ENCODE peak calls at places on chromosomes 12 and 14, in six cellular contexts. L is A549; G is neural crest cell; C is AG04450; Z is activated CD8-positive, alpha-beta T cell treated with anti-CD3 and anti-CD28 coated beads for 36 hours; Y is CD8-positive, alpha-beta T cell. B is an unnamed sample.
A peak's percentile ranks its signal among the peaks of the same experiment; 100 is the strongest.

GRCh38 chr12:89525824-89526770 is at the start of gene POC1B:
- DNase-seq in L (peak; percentile 85), G (peak; percentile 69), C (no peak), Z (peak; percentile 83), Y (peak; percentile 47), B (peak; percentile 45)

GRCh38 chr14:52558688-52559087 is 6.1 kb downstream of the GPR137C start:
- DNase-seq in L (no peak), G (no peak), C (no peak), Z (no peak), Y (no peak), B (no peak)

GRCh38 chr14:99158150-99158549 is 113.8 kb downstream of the BCL11B start:
- DNase-seq in L (peak; percentile 6), G (no peak), C (no peak), Z (no peak), Y (no peak), B (no peak)

GRCh38 chr12:83018063-83018462 is 331.4 kb downstream of the TMTC2 start:
- DNase-seq in L (no peak), G (no peak), C (no peak), Z (no peak), Y (no peak), B (no peak)

GRCh38 chr12:117547209-117547608 is 185.8 kb upstream of the NOS1 start:
- DNase-seq in L (no peak), G (no peak), C (no peak), Z (no peak), Y (no peak), B (no peak)

GRCh38 chr14:87041290-87042020 is 951.5 kb downstream of the GALC start:
- DNase-seq in L (no peak), G (no peak), C (no peak), Z (no peak), Y (no peak), B (no peak)

GRCh38 chr14:86311151-86311550 is 781.2 kb downstream of the FLRT2 start:
- DNase-seq in L (no peak), G (no peak), C (no peak), Z (no peak), Y (no peak), B (no peak)

GRCh38 chr14:22448035-22448904 is 140.8 kb downstream of the DAD1 start:
- DNase-seq in L (no peak), G (no peak), C (no peak), Z (no peak), Y (no peak), B (no peak)

GRCh38 chr12:1929241-1929984 is 11.0 kb upstream of the CACNA2D4 start:
- DNase-seq in L (no peak), G (no peak), C (no peak), Z (no peak), Y (no peak), B (no peak)

GRCh38 chr12:26158078-26158764 is 33.4 kb upstream of the BHLHE41 start:
- DNase-seq in L (peak; percentile 19), G (no peak), C (no peak), Z (no peak), Y (no peak), B (no peak)

GRCh38 chr12:65720136-65720535 is 104.1 kb upstream of the HMGA2 start:
- DNase-seq in L (no peak), G (no peak), C (no peak), Z (no peak), Y (no peak), B (no peak)

GRCh38 chr12:904010-904414 is 45.5 kb downstream of the RAD52 start:
- DNase-seq in L (no peak), G (no peak), C (no peak), Z (no peak), Y (no peak), B (no peak)

GRCh38 chr12:50785406-50785805 is 21.5 kb downstream of the ATF1 start:
- DNase-seq in L (no peak), G (no peak), C (no peak), Z (no peak), Y (no peak), B (no peak)

GRCh38 chr12:12614342-12614741 is 2.7 kb downstream of the CREBL2 start:
- DNase-seq in L (no peak), G (no peak), C (no peak), Z (no peak), Y (no peak), B (no peak)

GRCh38 chr12:3896851-3897351 is 23.7 kb upstream of the PARP11 start:
- DNase-seq in L (no peak), G (no peak), C (no peak), Z (peak; percentile 7), Y (no peak), B (no peak)

GRCh38 chr14:75982724-75983358 is 1.0 kb upstream of the TGFB3 start:
- DNase-seq in L (peak; percentile 35), G (no peak), C (peak; percentile 38), Z (no peak), Y (no peak), B (no peak)

GRCh38 chr14:76576047-76576741 is 185.1 kb upstream of the VASH1 start:
- DNase-seq in L (no peak), G (no peak), C (no peak), Z (no peak), Y (no peak), B (no peak)

GRCh38 chr12:13173537-13173936 is 23.0 kb upstream of the EMP1 start:
- DNase-seq in L (no peak), G (no peak), C (peak; percentile 73), Z (peak; percentile 55), Y (no peak), B (no peak)

DNA sequence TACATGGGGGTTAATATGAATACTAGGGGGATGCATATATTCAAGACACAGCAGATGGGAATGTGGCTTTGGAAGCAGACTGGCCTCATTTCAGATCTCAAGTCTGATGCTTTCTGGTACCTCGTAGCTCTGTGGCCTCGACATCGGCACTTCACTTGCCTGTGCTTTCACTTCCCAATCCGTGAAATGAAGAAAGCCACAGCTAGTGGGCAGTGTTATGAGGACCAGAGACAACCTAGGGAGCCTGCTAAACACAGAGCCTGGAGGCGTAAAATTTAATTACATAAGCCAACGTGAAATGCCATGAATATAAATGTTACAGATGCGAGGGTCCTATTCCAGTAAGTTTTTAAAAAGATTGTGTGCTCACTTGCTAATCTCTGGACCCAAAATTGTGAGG is 286.0 kb downstream of the TMEM132D start:
- DNase-seq in L (no peak), G (no peak), C (no peak), Z (no peak), Y (no peak), B (no peak)
- TF ChIP-seq CTCF in L (no peak), G (no peak), C (no peak), Z (no peak), Y (no peak), B (no peak)

GRCh38 chr14:101459392-101459900 is 101.8 kb upstream of the DIO3 start:
- DNase-seq in L (no peak), G (no peak), C (no peak), Z (no peak), Y (no peak), B (no peak)

GRCh38 chr14:101456246-101457159 is 104.8 kb upstream of the DIO3 start:
- DNase-seq in L (no peak), G (no peak), C (no peak), Z (no peak), Y (no peak), B (no peak)

GRCh38 chr14:101458536-101459391 is 102.5 kb upstream of the DIO3 start:
- DNase-seq in L (no peak), G (peak; percentile 21), C (no peak), Z (no peak), Y (no peak), B (no peak)

GRCh38 chr14:101457936-101458535 is 103.3 kb upstream of the DIO3 start:
- DNase-seq in L (no peak), G (no peak), C (no peak), Z (no peak), Y (no peak), B (no peak)

DNA sequence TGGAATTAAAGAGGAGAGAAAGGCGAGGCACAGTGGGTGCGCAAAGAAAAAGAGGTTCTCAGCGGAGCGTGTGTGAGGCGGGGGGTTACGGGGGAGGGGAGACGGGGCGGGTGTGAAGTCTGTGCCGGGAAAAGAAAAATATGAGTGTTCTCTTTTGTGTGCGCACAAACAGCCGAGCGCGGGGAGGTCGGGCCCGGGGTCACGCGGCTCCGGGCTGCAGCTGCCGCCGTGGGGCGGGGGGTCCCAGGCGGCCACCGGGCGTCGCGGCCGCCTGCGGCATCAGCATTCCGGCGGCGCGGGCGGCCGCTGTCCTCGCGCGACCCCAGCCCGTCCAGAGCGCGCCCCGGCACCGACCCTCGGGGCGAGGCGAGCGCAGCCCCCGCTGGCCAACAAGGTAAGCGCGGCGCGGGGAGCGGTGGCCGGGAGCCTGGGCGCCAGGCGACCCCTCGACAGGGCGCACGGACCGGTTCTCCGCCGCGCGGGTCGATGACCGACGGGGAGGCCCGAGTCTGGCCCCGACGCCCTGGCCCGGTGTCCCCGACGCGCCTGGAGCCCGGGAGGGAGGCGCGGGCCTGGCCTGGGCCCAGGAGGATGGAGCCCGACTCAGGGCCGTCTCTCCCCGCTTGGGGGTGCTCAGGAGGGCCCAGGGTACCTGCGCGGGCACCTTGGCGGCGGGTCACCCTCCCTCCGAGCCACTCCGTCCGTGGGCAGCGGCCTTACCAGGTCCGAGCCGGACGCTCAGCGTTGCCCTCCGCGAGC is 103.9 kb upstream of the DIO3 start:
- DNase-seq in L (no peak), G (peak; percentile 11), C (no peak), Z (no peak), Y (no peak), B (no peak)
- TF ChIP-seq CTCF in L (no peak), G (no peak), C (no peak), Z (no peak), Y (no peak), B (no peak)

DNA sequence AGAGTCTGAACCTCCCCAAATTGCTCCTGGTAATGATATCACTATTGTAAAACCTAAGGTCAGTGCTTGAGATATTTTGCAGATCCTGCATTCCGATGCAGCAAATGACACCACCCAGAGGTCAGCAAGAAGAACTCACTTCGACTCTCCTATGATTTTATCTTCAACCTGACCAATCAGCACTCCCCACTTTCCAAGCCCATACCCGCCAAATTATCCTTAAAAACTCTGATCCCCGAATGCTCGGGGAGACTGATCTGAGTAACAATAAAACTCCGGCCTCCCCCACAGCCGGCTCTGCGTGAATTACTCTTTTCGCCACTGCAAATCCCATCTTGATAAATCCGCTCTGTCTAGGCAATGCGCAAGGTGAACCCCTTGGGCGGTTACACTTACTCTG is 1.2 kb downstream of the NPC2 start:
- DNase-seq in L (peak; percentile 59), G (no peak), C (no peak), Z (peak; percentile 25), Y (no peak), B (no peak)
- TF ChIP-seq CTCF in L (peak; percentile 46), G (peak; percentile 47), C (peak; percentile 12), Z (peak; percentile 31), Y (no peak), B (no peak)

DNA sequence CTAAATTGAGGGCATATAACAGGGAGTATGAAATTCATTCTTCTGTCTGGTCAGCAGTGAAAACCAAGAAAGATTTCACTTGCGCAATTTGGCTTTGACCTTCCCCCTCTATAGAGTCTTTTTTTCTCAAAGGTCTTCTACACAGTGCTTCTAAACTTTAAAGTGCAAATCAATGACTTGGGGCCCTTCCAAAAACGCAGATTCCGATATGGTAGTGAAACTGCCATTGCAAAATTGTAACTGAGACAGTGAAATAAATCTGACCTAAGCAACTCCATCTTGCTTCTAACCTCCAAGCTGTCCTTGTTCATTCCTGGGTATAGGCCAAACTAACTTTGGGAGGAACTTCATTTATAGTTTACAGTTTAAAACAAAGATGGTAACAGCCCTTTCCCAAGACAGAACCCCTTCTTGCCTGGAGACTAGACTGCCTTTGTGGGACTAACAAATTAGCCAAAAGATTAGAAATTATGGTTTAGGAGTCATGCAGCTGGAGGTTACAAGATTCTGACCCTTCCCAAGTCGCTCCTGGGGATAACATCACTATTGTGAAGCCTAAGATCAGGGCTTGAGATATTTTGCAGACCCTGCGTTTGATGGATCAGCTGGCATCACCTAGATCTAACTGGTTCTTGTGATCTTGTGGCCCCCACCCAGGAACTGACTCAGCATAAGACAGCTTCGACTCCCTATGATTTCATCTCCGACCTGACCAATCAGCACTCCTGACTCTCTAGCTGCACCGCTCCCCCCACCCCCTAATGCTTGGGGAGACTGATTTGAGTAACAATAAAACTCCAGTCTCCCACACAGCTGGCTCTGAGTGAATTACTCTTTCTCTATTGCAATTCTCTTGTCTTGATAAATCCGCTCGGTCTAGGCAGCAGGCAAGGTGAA is 5.0 kb downstream of the SLC25A21 start:
- DNase-seq in L (no peak), G (no peak), C (no peak), Z (no peak), Y (no peak), B (no peak)
- TF ChIP-seq CTCF in L (no peak), G (no peak), C (no peak), Z (no peak), Y (no peak), B (no peak)

B was measured in D721Med.